ENCODE peak calls at places on chromosomes 1 and 21, in four cellular contexts. E, F, J and U are unnamed samples.

GRCh38 chr1:212218911-212219310 is 66.3 kb upstream of the PPP2R5A start:
- DNase-seq in J (peak; percentile 44), E (no peak), F (peak; percentile 81), U (peak; percentile 96)

GRCh38 chr1:227901906-227902640 is 45.7 kb downstream of the WNT9A start:
- DNase-seq in J (no peak), F (peak; percentile 45), E (no peak), U (no peak)

GRCh38 chr1:164440222-164440621 is 118.8 kb upstream of the PBX1 start:
- DNase-seq in J (no peak), E (no peak), F (peak; percentile 7), U (no peak)

GRCh38 chr1:43280683-43281082 is 4.7 kb downstream of the C1orf210 start:
- DNase-seq in J (no peak), E (no peak), F (no peak), U (no peak)

GRCh38 chr1:21149430-21149861 is 27.3 kb downstream of the EIF4G3 start:
- DNase-seq in J (no peak), F (peak; percentile 67), E (peak; percentile 91), U (no peak)

GRCh38 chr1:119331915-119332314 is 36.7 kb upstream of the HAO2 start:
- DNase-seq in J (no peak), E (no peak), F (no peak), U (no peak)

GRCh38 chr1:157034137-157034800 is 11.3 kb downstream of the ARHGEF11 start:
- DNase-seq in J (no peak), E (peak; percentile 64), F (no peak), U (no peak)

GRCh38 chr1:41898191-41898713 is 20.5 kb downstream of the HIVEP3 start:
- DNase-seq in F (peak; percentile 34), J (no peak), E (peak; percentile 45), U (no peak)

GRCh38 chr21:37095821-37096220 is 22.8 kb downstream of the TTC3 start:
- DNase-seq in F (no peak), E (no peak), J (no peak), U (no peak)

GRCh38 chr1:33502726-33503125 is 30.3 kb downstream of the ZSCAN20 start:
- DNase-seq in J (peak; percentile 9), E (no peak), F (peak; percentile 54), U (no peak)

GRCh38 chr1:26994020-26994745 is 691 bp downstream of the TRNP1 start:
- DNase-seq in F (no peak), J (no peak), E (no peak), U (no peak)

GRCh38 chr1:100299521-100300222 is 33.7 kb downstream of the RTCA start:
- DNase-seq in F (no peak), E (no peak), J (no peak), U (no peak)

GRCh38 chr1:161069731-161070270 is at the start of gene ARHGAP30:
- DNase-seq in J (no peak), F (no peak), E (no peak), U (no peak)

GRCh38 chr1:183247484-183247883 is 61.4 kb downstream of the LAMC2 start:
- DNase-seq in F (no peak), J (no peak), E (no peak), U (no peak)

GRCh38 chr1:82225407-82226197 is 424.9 kb downstream of the ADGRL2 start:
- DNase-seq in F (peak; percentile 61), J (no peak), E (peak; percentile 78), U (peak; percentile 25)

GRCh38 chr1:145997156-145998023 is 1.0 kb upstream of the TXNIP start:
- DNase-seq in E (peak; percentile 22), F (no peak), J (no peak), U (no peak)

GRCh38 chr1:81802601-81803422 is 2.1 kb downstream of the ADGRL2 start:
- DNase-seq in J (no peak), F (peak; percentile 53), E (peak; percentile 77), U (no peak)

GRCh38 chr1:84505167-84506001 is 802 bp upstream of the SPATA1 start:
- DNase-seq in J (no peak), E (peak; percentile 77), F (peak; percentile 66), U (no peak)

GRCh38 chr1:40592107-40592773 is 60.8 kb downstream of the ZNF684 start:
- DNase-seq in E (peak; percentile 47), F (peak; percentile 27), J (no peak), U (no peak)

GRCh38 chr1:43935711-43936427 is 2.3 kb downstream of the ARTN start:
- DNase-seq in E (no peak), J (no peak), F (no peak), U (no peak)

GRCh38 chr1:205009666-205010065 is 33.3 kb upstream of the CNTN2 start:
- DNase-seq in J (no peak), F (no peak), E (no peak), U (no peak)

GRCh38 chr21:34910396-34910795 is 138.7 kb downstream of the RUNX1 start:
- DNase-seq in F (no peak), E (no peak), J (no peak), U (no peak)

GRCh38 chr1:78340006-78340405 is 150.8 kb upstream of the PTGFR start:
- DNase-seq in F (peak; percentile 76), E (peak; percentile 56), J (no peak), U (peak; percentile 22)

GRCh38 chr1:161089938-161090337 is 580 bp upstream of the NECTIN4 start:
- DNase-seq in J (no peak), E (no peak), F (no peak), U (no peak)

GRCh38 chr1:228830954-228831481 is 95.7 kb downstream of the RHOU start:
- DNase-seq in F (peak; percentile 80), J (peak; percentile 21), E (no peak), U (peak; percentile 72)

GRCh38 chr1:72094209-72094608 is 188.1 kb downstream of the NEGR1 start:
- DNase-seq in F (no peak), J (no peak), E (no peak), U (no peak)

GRCh38 chr1:172383541-172383940 is 36.9 kb upstream of the C1orf105 start:
- DNase-seq in E (peak; percentile 82), J (peak; percentile 54), F (peak; percentile 83), U (no peak)

GRCh38 chr1:182960046-182960445 is 7.1 kb upstream of the SHCBP1L start:
- DNase-seq in E (no peak), F (no peak), J (no peak), U (no peak)

GRCh38 chr1:50659107-50659628 is 235.9 kb upstream of the DMRTA2 start:
- DNase-seq in E (no peak), J (no peak), F (no peak), U (no peak)

GRCh38 chr1:67120855-67121619 is 13.7 kb downstream of the C1orf141 start:
- DNase-seq in E (no peak), J (no peak), F (no peak), U (no peak)

GRCh38 chr1:67130673-67131072 is 4.1 kb downstream of the C1orf141 start:
- DNase-seq in J (no peak), F (no peak), E (no peak), U (no peak)

GRCh38 chr1:67124455-67124854 is 10.3 kb downstream of the C1orf141 start:
- DNase-seq in F (no peak), J (no peak), E (no peak), U (no peak)

GRCh38 chr1:67126974-67127373 is 7.8 kb downstream of the C1orf141 start:
- DNase-seq in J (no peak), E (no peak), F (no peak), U (no peak)

DNA sequence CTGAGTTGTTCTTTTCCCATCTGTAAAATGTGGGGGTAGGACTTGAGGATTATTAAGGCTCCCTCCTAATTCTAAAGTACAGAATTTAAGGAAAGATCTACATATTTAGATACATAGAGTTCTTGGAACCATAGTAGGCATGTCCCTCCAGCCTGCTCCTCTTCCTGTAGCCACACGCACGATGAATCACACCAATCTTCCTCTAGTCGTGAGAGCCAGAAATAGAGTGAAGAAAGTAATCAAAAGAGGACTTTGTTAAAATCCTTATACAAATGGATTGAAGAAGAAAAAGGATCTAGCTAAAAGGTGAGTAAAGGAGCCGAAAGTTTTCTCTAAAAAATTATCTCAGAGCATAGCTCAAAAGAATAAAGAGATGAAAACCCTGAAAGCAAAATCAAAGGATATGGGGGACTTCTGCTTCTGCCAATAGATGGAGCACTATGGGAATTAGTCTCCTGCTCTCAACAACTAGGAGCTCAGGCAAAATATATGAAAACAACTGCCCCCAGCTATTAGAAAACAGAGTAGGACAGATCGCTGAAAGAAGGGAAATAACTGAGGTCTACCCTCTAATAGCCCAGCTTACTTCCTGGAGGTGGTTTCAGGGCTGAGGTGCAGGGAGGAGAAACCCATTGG is 8.5 kb downstream of the C1orf141 start:
- DNase-seq in F (no peak), J (no peak), E (peak; percentile 6), U (no peak)
- TF ChIP-seq CTCF in F (no peak), J (no peak), E (no peak), U (peak; percentile 15)

DNA sequence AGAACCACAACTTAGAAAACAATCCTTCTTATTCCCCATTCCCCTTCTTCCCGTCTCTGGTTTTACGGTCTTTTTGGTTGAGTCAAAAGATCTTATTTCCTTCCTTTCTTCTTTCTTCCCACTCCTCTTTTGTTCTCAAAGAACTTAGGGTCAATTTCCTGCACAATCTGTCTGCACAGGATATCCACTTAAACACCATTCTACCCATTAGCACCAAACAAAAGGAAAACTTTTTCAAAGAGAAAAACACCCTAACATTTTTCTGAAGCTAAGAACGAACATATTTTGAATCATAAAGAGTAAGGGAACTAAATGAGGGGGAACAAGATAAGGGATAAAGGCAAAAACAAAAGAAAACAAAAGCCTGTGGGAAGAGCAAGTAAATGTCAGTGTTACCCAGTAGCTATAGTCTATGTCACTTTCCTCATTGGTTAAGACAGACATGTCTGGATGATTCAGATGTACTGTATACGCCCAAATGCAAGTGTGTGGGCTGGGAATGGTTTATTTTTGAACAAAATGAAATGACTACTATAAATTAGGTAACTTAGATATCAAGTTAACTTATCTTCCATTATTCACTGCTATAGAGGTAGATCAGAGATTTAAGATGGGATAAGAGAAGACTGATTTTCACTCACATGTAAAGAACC is 59.8 kb downstream of the TOR3A start:
- DNase-seq in F (peak; percentile 85), E (peak; percentile 91), J (peak; percentile 53), U (no peak)
- H3K4me3 ChIP-seq in F (peak overlapping the region; percentile 85), E (peak overlapping the region; percentile 83), J (peak overlapping the region; percentile 64), U (peak overlapping the region; percentile 74)

DNA sequence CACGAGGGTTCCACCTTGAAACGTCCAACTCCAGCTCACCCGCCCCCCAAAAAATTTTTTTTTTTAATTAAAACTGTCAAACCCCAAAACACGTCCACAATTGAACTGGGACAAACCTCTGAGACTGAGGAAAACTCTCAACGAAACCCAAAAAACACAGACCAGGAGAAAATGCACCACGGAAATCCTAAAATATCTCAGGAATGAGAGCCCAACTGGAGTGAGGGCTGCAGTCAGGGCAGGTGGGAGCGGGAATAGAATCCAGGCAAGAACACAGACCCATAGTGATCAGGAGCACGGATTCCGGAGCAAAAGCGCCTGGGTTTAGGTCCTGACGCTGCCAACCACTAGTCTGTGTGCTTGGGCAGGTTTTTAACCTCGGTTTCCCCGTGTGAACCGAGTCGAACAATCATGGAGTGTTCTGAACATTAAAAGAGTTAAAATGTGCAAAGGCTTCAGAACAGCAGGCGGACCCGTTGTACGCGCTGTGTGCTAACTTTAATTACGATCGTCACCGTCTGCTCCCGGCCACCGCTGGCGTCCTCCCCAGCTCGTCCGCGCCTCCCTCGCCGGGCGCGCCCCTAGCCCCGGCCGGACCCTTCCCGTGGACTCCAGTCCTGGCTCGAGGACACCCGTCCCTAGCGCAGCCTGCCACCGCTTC is 624 bp downstream of the ARHGAP29 start:
- DNase-seq in F (peak; percentile 57), J (no peak), E (no peak), U (no peak)
- TF ChIP-seq CTCF in F (peak; percentile 20), J (no peak), E (peak; percentile 9), U (peak; percentile 25)

GRCh38 chr1:63648689-63649088 is 55.5 kb downstream of the PGM1 start:
- DNase-seq in F (no peak), J (no peak), E (no peak), U (no peak)

GRCh38 chr1:63653971-63654370 is 60.8 kb downstream of the PGM1 start:
- DNase-seq in F (no peak), J (no peak), E (no peak), U (no peak)

GRCh38 chr1:63645301-63645700 is 52.1 kb downstream of the PGM1 start:
- DNase-seq in J (no peak), F (no peak), E (no peak), U (no peak)

GRCh38 chr1:63651110-63651776 is 58.0 kb downstream of the PGM1 start:
- DNase-seq in J (no peak), F (peak; percentile 70), E (peak; percentile 21), U (no peak)
- H3K4me3 ChIP-seq in J (no peak overlapping the region), F (no peak overlapping the region), E (no peak overlapping the region), U (no peak overlapping the region)